ENCODE peak calls at places on chromosomes 11 and 22, in seven cellular contexts. D is GM12878; C is iPS DF 6.9; G is breast epithelium; N is CD8-positive, alpha-beta T cell; Z is pancreas; S is transverse colon. K is an unnamed sample. For H3K27me3, the result is how much of the 10 kb centered on the place peaks cover.

GRCh38 chr22:37290737-37291136 is 8.4 kb downstream of the CYTH4 start:
- DNase-seq in D (no peak), C (no peak), G (no peak), N (no peak), Z (no peak), S (no peak), K (no peak)

GRCh38 chr11:12287009-12287373 is 90.4 kb upstream of the PARVA start:
- DNase-seq in D (no peak), C (no peak), G (no peak), N (no peak), Z (no peak), S (peak), K (peak)

GRCh38 chr11:132858203-132858602 is 674.1 kb downstream of the OPCML start:
- DNase-seq in D (no peak), C (peak), G (no peak), N (no peak), Z (no peak), S (no peak), K (peak)

GRCh38 chr11:70049045-70049444 is 29.1 kb upstream of the ANO1 start:
- DNase-seq in D (no peak), C (no peak), G (no peak), N (no peak), Z (no peak), S (no peak), K (no peak)

GRCh38 chr22:47333625-47334024 is 571.2 kb downstream of the TBC1D22A start:
- DNase-seq in D (no peak), C (no peak), G (no peak), N (no peak), Z (no peak), S (no peak), K (peak)

GRCh38 chr11:124791626-124792341 is 8.4 kb downstream of the MSANTD2 start:
- DNase-seq in D (no peak), C (no peak), G (no peak), N (no peak), Z (no peak), S (no peak), K (no peak)

GRCh38 chr11:28836285-28837081 is 728.3 kb downstream of the METTL15 start:
- DNase-seq in D (no peak), C (no peak), G (no peak), N (no peak), Z (no peak), S (no peak), K (peak)

GRCh38 chr22:28976588-28976987 is 85.0 kb downstream of the C22orf31 start:
- DNase-seq in D (no peak), C (no peak), G (no peak), N (no peak), Z (no peak), S (no peak), K (peak)

GRCh38 chr11:62879554-62879953 is 1.1 kb upstream of the SLC3A2 start:
- DNase-seq in D (no peak), C (no peak), G (peak), N (no peak), Z (no peak), S (no peak), K (no peak)

GRCh38 chr11:117997436-117998200 is 11.4 kb downstream of the IL10RA start:
- DNase-seq in D (no peak), C (no peak), G (no peak), N (no peak), Z (no peak), S (no peak), K (no peak)

GRCh38 chr11:45098929-45099328 is 47.5 kb upstream of the PRDM11 start:
- DNase-seq in D (no peak), C (no peak), G (no peak), N (no peak), Z (no peak), S (no peak), K (no peak)

GRCh38 chr22:45127866-45128265 is 35.9 kb upstream of the NUP50 start:
- DNase-seq in D (no peak), C (no peak), G (no peak), N (no peak), Z (no peak), S (no peak), K (peak)

GRCh38 chr11:118996926-118997626 is 862 bp upstream of the CENATAC start:
- DNase-seq in D (peak), C (no peak), G (no peak), N (peak), Z (no peak), S (no peak), K (no peak)

GRCh38 chr22:20494978-20495860 is at the start of gene KLHL22:
- DNase-seq in D (no peak), C (no peak), G (no peak), N (peak), Z (peak), S (peak), K (no peak)

GRCh38 chr11:17597770-17598169 is 50.7 kb downstream of the OTOG start:
- DNase-seq in D (no peak), C (no peak), G (peak), N (no peak), Z (no peak), S (no peak), K (no peak)

GRCh38 chr11:47271961-47272661 is 2.2 kb downstream of the MADD start:
- DNase-seq in D (no peak), C (no peak), G (no peak), N (no peak), Z (peak), S (peak), K (no peak)

GRCh38 chr11:83306385-83307080 is 20.4 kb upstream of the CCDC90B start:
- DNase-seq in D (no peak), C (no peak), G (no peak), N (no peak), Z (no peak), S (no peak), K (no peak)

GRCh38 chr22:47173535-47174021 is 411.1 kb downstream of the TBC1D22A start:
- DNase-seq in D (no peak), C (no peak), G (no peak), N (no peak), Z (no peak), S (peak), K (no peak)

GRCh38 chr11:130049260-130049659 is 20.4 kb upstream of the APLP2 start:
- DNase-seq in D (no peak), C (no peak), G (no peak), N (no peak), Z (no peak), S (no peak), K (no peak)

GRCh38 chr22:47784367-47784983 is 1022.0 kb downstream of the TBC1D22A start:
- DNase-seq in D (no peak), C (no peak), G (no peak), N (no peak), Z (no peak), S (no peak), K (no peak)

GRCh38 chr11:83521647-83522596 is 235.8 kb upstream of the CCDC90B start:
- DNase-seq in D (no peak), C (peak), G (no peak), N (no peak), Z (no peak), S (no peak), K (peak)

GRCh38 chr11:10550503-10550902 is 9.5 kb upstream of the RNF141 start:
- DNase-seq in D (no peak), C (no peak), G (no peak), N (no peak), Z (no peak), S (no peak), K (peak)

GRCh38 chr22:37242395-37242918 is 1.6 kb downstream of the RAC2 start:
- DNase-seq in D (peak), C (no peak), G (peak), N (peak), Z (no peak), S (peak), K (peak)

GRCh38 chr22:38202437-38203089 is 769 bp downstream of the MAFF start:
- DNase-seq in D (no peak), C (no peak), G (peak), N (peak), Z (peak), S (peak), K (peak)

GRCh38 chr11:129895126-129896041 is at the start of gene NFRKB:
- DNase-seq in D (peak), C (peak), G (peak), N (peak), Z (peak), S (peak), K (peak)

GRCh38 chr11:16613401-16614381 is 124.8 kb upstream of the C11orf58 start:
- DNase-seq in D (no peak), C (no peak), G (peak), N (peak), Z (peak), S (peak), K (peak)

GRCh38 chr11:17354070-17354924 is 2.7 kb downstream of the NCR3LG1 start:
- DNase-seq in D (peak), C (no peak), G (peak), N (peak), Z (peak), S (peak), K (peak)

GRCh38 chr22:43883012-43883661 is 8.7 kb downstream of the PNPLA5 start:
- DNase-seq in D (no peak), C (peak), G (peak), N (peak), Z (no peak), S (peak), K (peak)

GRCh38 chr22:36156515-36157419 is 3.8 kb downstream of the APOL3 start:
- DNase-seq in D (no peak), C (no peak), G (peak), N (peak), Z (peak), S (peak), K (peak)

GRCh38 chr22:38862375-38863329 is 9.4 kb downstream of the CBX6 start:
- DNase-seq in D (no peak), C (no peak), G (no peak), N (no peak), Z (no peak), S (peak), K (no peak)

DNA sequence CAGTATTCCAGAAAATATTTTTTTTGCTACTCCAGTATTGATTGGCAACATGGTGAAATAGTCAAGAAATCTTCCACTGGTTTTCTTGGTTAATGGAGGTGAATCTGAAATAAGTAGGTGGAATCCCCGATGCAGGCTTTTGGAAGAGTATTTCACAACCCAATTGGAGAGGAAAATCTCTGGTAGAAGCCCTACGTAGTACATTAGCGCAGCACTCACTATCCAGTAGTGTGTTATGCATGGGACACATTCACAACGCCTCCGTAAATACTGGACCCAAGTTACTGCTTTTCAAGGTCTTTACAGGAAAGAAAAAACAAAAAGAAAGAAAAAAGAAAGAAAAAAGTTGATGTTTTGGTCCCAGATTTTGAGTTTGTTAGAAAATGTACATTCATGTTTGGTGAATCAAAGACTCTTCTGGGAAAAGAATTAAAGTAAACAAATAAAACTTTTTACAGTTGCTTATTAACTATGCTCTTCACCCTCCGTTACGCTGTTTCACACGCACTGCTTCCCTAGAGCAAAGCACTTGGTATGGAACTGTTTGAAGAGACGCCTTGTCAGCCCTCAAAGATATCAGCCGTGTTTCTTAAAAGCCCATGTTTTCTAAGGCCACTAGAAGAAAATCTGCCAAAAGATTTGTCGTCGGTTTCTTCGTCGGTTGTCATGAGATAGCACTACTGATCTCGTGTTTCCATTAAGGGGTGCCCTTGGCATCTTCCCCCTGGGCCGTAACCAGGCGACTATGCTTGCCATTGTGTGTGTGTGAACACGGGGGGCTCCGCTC is 170.4 kb upstream of the CTSC start:
- DNase-seq in D (no peak), C (no peak), G (no peak), N (no peak), Z (no peak), S (no peak), K (no peak)
- H3K27me3 ChIP-seq in D (under half), C (under half), G (under half), N (under half), Z (under half), S (half or more), K (under half)

GRCh38 chr11:2507945-2508749 is 63.3 kb downstream of the KCNQ1 start:
- DNase-seq in D (no peak), C (no peak), G (peak), N (no peak), Z (peak), S (peak), K (no peak)
- H3K27me3 ChIP-seq in D (under half), C (under half), G (under half), N (under half), Z (under half), S (under half), K (under half)

DNA sequence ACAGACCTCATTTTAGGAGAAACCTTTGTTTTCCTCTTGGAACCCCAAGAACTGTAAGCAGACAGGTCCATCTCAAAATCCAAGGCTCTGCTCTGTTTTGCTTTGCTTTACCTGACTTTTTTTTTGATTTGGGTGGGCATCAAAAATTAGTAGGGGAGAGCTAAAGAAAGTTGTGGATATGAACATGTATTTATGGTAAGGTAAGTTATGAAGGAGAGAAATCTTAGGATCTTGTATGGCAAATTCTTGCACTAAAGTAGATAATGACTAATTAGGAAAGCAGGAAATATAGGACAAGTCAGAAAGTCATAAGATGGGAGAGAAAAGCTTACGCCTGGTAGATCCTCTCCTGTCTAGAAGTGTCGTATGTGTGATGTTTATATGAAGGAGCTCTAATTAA is 116.1 kb upstream of the VPREB1 start:
- DNase-seq in D (no peak), C (no peak), G (no peak), N (no peak), Z (no peak), S (no peak), K (no peak)
- H3K27me3 ChIP-seq in D (under half), C (under half), G (under half), N (under half), Z (under half), S (under half), K (under half)

GRCh38 chr11:64691543-64691942 is 31.5 kb downstream of the NRXN2 start:
- DNase-seq in D (no peak), C (no peak), G (no peak), N (no peak), Z (no peak), S (no peak), K (no peak)

GRCh38 chr11:64694026-64694755 is 28.8 kb downstream of the NRXN2 start:
- DNase-seq in D (no peak), C (no peak), G (no peak), N (no peak), Z (no peak), S (no peak), K (no peak)

GRCh38 chr11:64694821-64695365 is 28.1 kb downstream of the NRXN2 start:
- DNase-seq in D (no peak), C (no peak), G (no peak), N (no peak), Z (no peak), S (no peak), K (no peak)

GRCh38 chr11:64690235-64690634 is 32.8 kb downstream of the NRXN2 start:
- DNase-seq in D (no peak), C (no peak), G (no peak), N (no peak), Z (no peak), S (no peak), K (no peak)

GRCh38 chr11:64692764-64693331 is 30.1 kb downstream of the NRXN2 start:
- DNase-seq in D (no peak), C (no peak), G (no peak), N (no peak), Z (no peak), S (no peak), K (no peak)
- H3K27me3 ChIP-seq in D (under half), C (under half), G (under half), N (under half), Z (under half), S (under half), K (under half)

DNA sequence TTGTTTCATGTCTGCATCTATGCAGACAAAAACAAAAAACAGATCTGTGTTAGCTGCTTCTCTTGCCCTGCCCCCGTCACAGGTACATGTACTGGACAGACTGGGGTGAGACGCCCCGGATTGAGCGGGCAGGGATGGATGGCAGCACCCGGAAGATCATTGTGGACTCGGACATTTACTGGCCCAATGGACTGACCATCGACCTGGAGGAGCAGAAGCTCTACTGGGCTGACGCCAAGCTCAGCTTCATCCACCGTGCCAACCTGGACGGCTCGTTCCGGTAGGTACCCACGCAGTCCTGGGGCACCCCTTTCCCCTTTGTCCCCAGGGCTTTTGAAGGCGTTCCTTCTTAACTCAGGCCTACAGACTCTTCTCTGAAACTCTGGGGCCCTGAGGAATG is 45.2 kb downstream of the LRP5 start:
- DNase-seq in D (no peak), C (no peak), G (no peak), N (no peak), Z (no peak), S (no peak), K (no peak)
- H3K27me3 ChIP-seq in D (under half), C (under half), G (under half), N (under half), Z (under half), S (under half), K (under half)

GRCh38 chr11:3147626-3148025 is 17.5 kb downstream of the OSBPL5 start:
- DNase-seq in D (no peak), C (no peak), G (no peak), N (no peak), Z (no peak), S (no peak), K (no peak)
- H3K27me3 ChIP-seq in D (under half), C (under half), G (under half), N (under half), Z (under half), S (under half), K (under half)

GRCh38 chr22:41914611-41915034 is 251 bp downstream of the SHISA8 start:
- DNase-seq in D (no peak), C (no peak), G (no peak), N (no peak), Z (no peak), S (no peak), K (no peak)
- H3K27me3 ChIP-seq in D (under half), C (half or more), G (under half), N (under half), Z (under half), S (half or more), K (under half)

GRCh38 chr11:2422461-2423156 is 21.7 kb downstream of the TRPM5 start:
- DNase-seq in D (no peak), C (no peak), G (no peak), N (no peak), Z (no peak), S (no peak), K (no peak)

GRCh38 chr11:2420502-2421225 is 20.1 kb downstream of the TSSC4 start:
- DNase-seq in D (no peak), C (peak), G (no peak), N (peak), Z (peak), S (peak), K (peak)

GRCh38 chr11:2419638-2420501 is 19.3 kb downstream of the TSSC4 start:
- DNase-seq in D (peak), C (peak), G (peak), N (peak), Z (peak), S (peak), K (peak)

GRCh38 chr11:2421996-2422395 is 21.4 kb downstream of the TSSC4 start:
- DNase-seq in D (no peak), C (no peak), G (no peak), N (no peak), Z (no peak), S (no peak), K (no peak)

DNA sequence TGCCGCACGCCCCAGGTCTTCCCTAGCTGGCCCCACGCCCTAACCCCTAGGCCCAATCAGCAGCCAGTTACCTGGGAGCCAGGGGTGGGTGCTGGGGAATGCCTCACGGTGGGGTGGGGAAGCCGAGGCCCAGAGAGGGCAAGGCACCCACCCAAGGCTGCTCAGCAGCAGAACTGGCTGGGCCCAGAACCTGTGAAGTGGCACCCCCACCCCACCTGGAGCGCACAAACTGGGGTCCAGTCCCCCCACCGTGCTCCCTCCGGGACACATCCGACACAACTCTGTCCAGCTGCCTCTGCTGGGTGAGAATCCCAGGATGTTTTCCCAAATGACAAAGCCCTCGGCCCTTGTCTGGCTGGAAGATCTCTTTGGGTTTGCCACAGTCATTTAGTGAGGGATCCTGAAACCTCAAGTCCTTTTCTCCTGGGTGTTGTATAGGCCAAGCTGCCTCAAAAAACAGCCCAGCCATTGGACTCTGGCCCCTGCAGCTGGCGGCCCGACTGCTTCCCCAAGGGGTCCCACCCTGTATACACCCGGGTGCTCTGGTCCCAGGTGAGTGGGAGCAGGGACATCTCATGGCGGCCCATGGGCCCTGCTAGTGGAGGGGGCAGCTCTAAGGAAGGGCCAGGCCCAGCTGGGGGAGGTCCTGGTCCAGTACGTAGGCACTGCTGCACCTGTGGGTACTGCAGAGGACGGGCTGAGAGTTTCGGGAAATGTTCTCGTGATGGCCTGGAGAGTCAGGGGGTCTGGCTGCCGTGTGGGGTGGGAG is 20.9 kb downstream of the TSSC4 start:
- DNase-seq in D (no peak), C (no peak), G (no peak), N (no peak), Z (no peak), S (no peak), K (no peak)
- H3K27me3 ChIP-seq in D (under half), C (under half), G (under half), N (under half), Z (under half), S (under half), K (under half)

GRCh38 chr11:126537492-126537891 is 182.0 kb downstream of the ST3GAL4 start:
- DNase-seq in D (no peak), C (no peak), G (no peak), N (no peak), Z (no peak), S (no peak), K (no peak)
- H3K27me3 ChIP-seq in D (under half), C (under half), G (under half), N (under half), Z (under half), S (under half), K (under half)

DNA sequence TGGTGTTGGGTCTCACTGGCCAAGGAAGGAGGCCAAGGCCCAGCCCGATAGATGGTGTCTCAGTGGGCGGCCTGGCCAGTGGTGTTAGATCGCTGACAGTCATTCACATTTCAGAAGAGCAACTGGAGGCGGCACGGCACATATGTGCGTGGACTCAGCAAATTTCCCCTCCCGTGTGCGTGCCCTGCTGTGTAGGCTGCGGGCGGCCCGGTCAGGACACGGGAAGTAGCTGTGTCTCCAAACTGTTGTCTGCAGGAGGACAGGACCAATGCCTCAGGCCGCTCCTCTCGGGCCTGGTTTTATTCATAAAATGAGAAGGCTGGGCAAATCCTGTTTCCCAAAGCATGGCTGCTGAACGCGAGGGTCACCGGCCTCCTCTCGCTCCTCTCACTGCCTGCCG is 711.7 kb downstream of the BRD1 start:
- DNase-seq in D (no peak), C (no peak), G (no peak), N (no peak), Z (no peak), S (no peak), K (no peak)
- H3K27me3 ChIP-seq in D (under half), C (under half), G (under half), N (under half), Z (under half), S (under half), K (under half)